ENCODE peak calls at places on chromosomes 3 and 15, in nine cellular contexts. F, H, G, K, V, W, E, D and B are unnamed samples.

GRCh38 chr3:150589759-150590158 is 13.4 kb upstream of the SELENOT start:
- DNase-seq in F (no peak), H (no peak), G (no peak), K (no peak), V (no peak), W (peak), E (no peak), D (no peak), B (no peak)

GRCh38 chr3:31086698-31087097 is 192.2 kb upstream of the GADL1 start:
- DNase-seq in F (no peak), H (no peak), G (no peak), K (no peak), V (no peak), W (no peak), E (no peak), D (no peak), B (peak)

GRCh38 chr3:190227064-190227463 is 95.2 kb downstream of the CLDN1 start:
- DNase-seq in F (no peak), H (no peak), G (no peak), K (no peak), V (no peak), W (no peak), E (no peak), D (no peak), B (no peak)

GRCh38 chr15:99450896-99451358 is 114.9 kb upstream of the MEF2A start:
- DNase-seq in F (no peak), H (no peak), G (peak), K (peak), V (peak), W (peak), E (peak), D (peak), B (peak)

GRCh38 chr3:126300761-126301481 is 56.3 kb downstream of the KLF15 start:
- DNase-seq in F (no peak), H (no peak), G (peak), K (no peak), V (peak), W (no peak), E (peak), D (no peak), B (no peak)

GRCh38 chr15:98005659-98006058 is 45.2 kb downstream of the ARRDC4 start:
- DNase-seq in F (no peak), H (no peak), G (no peak), K (no peak), V (no peak), W (no peak), E (no peak), D (no peak), B (no peak)

GRCh38 chr3:130828931-130829574 is 64.8 kb upstream of the ATP2C1 start:
- DNase-seq in F (no peak), H (no peak), G (no peak), K (no peak), V (no peak), W (no peak), E (no peak), D (no peak), B (no peak)

GRCh38 chr15:24901409-24901808 is 53.4 kb upstream of the SNRPN start:
- DNase-seq in F (no peak), H (no peak), G (no peak), K (no peak), V (no peak), W (no peak), E (no peak), D (no peak), B (no peak)

GRCh38 chr3:98806583-98806982 is 43.4 kb downstream of the ST3GAL6 start:
- DNase-seq in F (no peak), H (no peak), G (no peak), K (no peak), V (no peak), W (no peak), E (no peak), D (no peak), B (no peak)

GRCh38 chr3:10419637-10420232 is 85.7 kb downstream of the ATP2B2 start:
- DNase-seq in F (no peak), H (no peak), G (no peak), K (no peak), V (no peak), W (peak), E (no peak), D (no peak), B (no peak)

GRCh38 chr15:60916674-60917468 is 312.2 kb downstream of the RORA start:
- DNase-seq in F (peak), H (peak), G (peak), K (peak), V (peak), W (peak), E (peak), D (peak), B (peak)

GRCh38 chr3:56547486-56547885 is 9.5 kb upstream of the CCDC66 start:
- DNase-seq in F (no peak), H (no peak), G (no peak), K (no peak), V (no peak), W (peak), E (no peak), D (no peak), B (no peak)

GRCh38 chr15:33934896-33935295 is 33.4 kb upstream of the CHRM5 start:
- DNase-seq in F (no peak), H (no peak), G (no peak), K (no peak), V (no peak), W (no peak), E (no peak), D (no peak), B (no peak)

GRCh38 chr15:70559223-70559823 is 204.0 kb downstream of the UACA start:
- DNase-seq in F (no peak), H (peak), G (no peak), K (peak), V (no peak), W (no peak), E (no peak), D (peak), B (peak)

GRCh38 chr15:34490421-34491193 is 53.0 kb upstream of the GOLGA8A start:
- DNase-seq in F (no peak), H (no peak), G (no peak), K (no peak), V (no peak), W (no peak), E (no peak), D (no peak), B (no peak)

GRCh38 chr15:78387678-78388077 is 47.5 kb downstream of the CRABP1 start:
- DNase-seq in F (no peak), H (no peak), G (no peak), K (no peak), V (no peak), W (no peak), E (no peak), D (no peak), B (no peak)

GRCh38 chr3:158491968-158492367 is 79.0 kb upstream of the MLF1 start:
- DNase-seq in F (no peak), H (no peak), G (no peak), K (no peak), V (no peak), W (no peak), E (no peak), D (no peak), B (no peak)

GRCh38 chr3:171770689-171771620 is 39.3 kb downstream of the PLD1 start:
- DNase-seq in F (peak), H (no peak), G (peak), K (peak), V (no peak), W (peak), E (no peak), D (peak), B (peak)

GRCh38 chr3:19573644-19574043 is 360.4 kb downstream of the EFHB start:
- DNase-seq in F (no peak), H (no peak), G (no peak), K (no peak), V (no peak), W (no peak), E (no peak), D (no peak), B (no peak)

GRCh38 chr3:14532691-14533456 is 7.3 kb downstream of the GRIP2 start:
- DNase-seq in F (no peak), H (no peak), G (peak), K (peak), V (no peak), W (peak), E (no peak), D (no peak), B (peak)

GRCh38 chr3:64316971-64317370 is 91.7 kb upstream of the PRICKLE2 start:
- DNase-seq in F (no peak), H (no peak), G (no peak), K (no peak), V (no peak), W (no peak), E (no peak), D (no peak), B (no peak)

GRCh38 chr3:27630892-27631291 is 91.2 kb downstream of the EOMES start:
- DNase-seq in F (no peak), H (no peak), G (no peak), K (no peak), V (no peak), W (no peak), E (no peak), D (no peak), B (no peak)

GRCh38 chr3:146682176-146682575 is 77.0 kb upstream of the PLSCR5 start:
- DNase-seq in F (no peak), H (no peak), G (no peak), K (no peak), V (no peak), W (no peak), E (no peak), D (no peak), B (no peak)

GRCh38 chr15:51780636-51781035 is 29.2 kb downstream of the TMOD2 start:
- DNase-seq in F (no peak), H (no peak), G (no peak), K (no peak), V (no peak), W (no peak), E (no peak), D (no peak), B (no peak)

GRCh38 chr3:181838940-181839914 is 127.5 kb downstream of the SOX2 start:
- DNase-seq in F (no peak), H (no peak), G (no peak), K (no peak), V (no peak), W (no peak), E (no peak), D (no peak), B (no peak)

GRCh38 chr3:145557405-145557804 is 603.6 kb downstream of the PLOD2 start:
- DNase-seq in F (no peak), H (no peak), G (no peak), K (no peak), V (no peak), W (no peak), E (no peak), D (no peak), B (no peak)

GRCh38 chr3:57068437-57069089 is 8.1 kb downstream of the SPATA12 start:
- DNase-seq in F (peak), H (peak), G (peak), K (peak), V (no peak), W (peak), E (peak), D (peak), B (no peak)

GRCh38 chr3:170137971-170138370 is 43.6 kb downstream of the PHC3 start:
- DNase-seq in F (no peak), H (no peak), G (no peak), K (no peak), V (no peak), W (no peak), E (no peak), D (no peak), B (no peak)

DNA sequence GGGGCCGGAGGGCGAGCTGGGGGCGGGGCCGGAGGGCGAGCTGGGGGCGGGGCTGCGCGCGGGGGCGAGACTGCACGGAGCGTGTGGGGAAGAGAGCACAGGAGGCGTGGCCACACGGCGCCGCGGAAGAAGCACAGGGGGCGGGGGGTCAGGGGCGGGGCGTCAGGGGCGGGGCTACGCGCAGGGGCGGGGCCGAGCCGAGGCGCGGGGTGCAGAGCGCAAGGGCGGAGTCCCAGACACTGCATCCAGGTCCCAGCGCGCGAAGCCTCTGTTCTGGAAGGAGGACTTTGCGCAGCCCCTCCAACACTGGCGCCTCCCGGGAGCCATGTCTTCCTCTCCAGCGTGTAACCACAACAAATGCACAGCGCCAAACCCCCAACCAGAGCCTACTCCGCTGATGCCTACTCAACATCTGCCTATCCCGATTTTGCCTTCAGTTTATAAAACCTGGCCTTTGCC is 105.4 kb downstream of the IQSEC1 start:
- DNase-seq in F (no peak), H (peak), G (peak), K (peak), V (peak), W (peak), E (peak), D (peak), B (peak)
- TF ChIP-seq POLR2A in F (no peak), H (no peak), G (no peak), K (no peak), V (no peak), W (peak), E (no peak), D (no peak), B (peak)

GRCh38 chr15:89089316-89090230 is 1.3 kb downstream of the ABHD2 start:
- DNase-seq in F (no peak), H (no peak), G (no peak), K (no peak), V (no peak), W (no peak), E (peak), D (peak), B (no peak)

GRCh38 chr15:89088605-89089315 is 504 bp downstream of the ABHD2 start:
- DNase-seq in F (no peak), H (no peak), G (peak), K (no peak), V (peak), W (peak), E (peak), D (peak), B (no peak)

GRCh38 chr15:89087066-89087829 is 1.0 kb upstream of the ABHD2 start:
- DNase-seq in F (no peak), H (no peak), G (peak), K (no peak), V (no peak), W (no peak), E (peak), D (no peak), B (no peak)

GRCh38 chr15:89085289-89085906 is 2.9 kb upstream of the ABHD2 start:
- DNase-seq in F (no peak), H (no peak), G (no peak), K (no peak), V (no peak), W (no peak), E (peak), D (no peak), B (no peak)

GRCh38 chr15:89087830-89088604 is at the start of gene ABHD2:
- DNase-seq in F (peak), H (peak), G (peak), K (peak), V (peak), W (peak), E (peak), D (peak), B (peak)
- TF ChIP-seq POLR2A in F (peak), H (peak), G (peak), K (no peak), V (peak), W (peak), E (peak), D (peak), B (peak)

GRCh38 chr15:63045438-63046278 is 3.1 kb downstream of the TPM1 start:
- DNase-seq in F (no peak), H (no peak), G (no peak), K (no peak), V (no peak), W (no peak), E (no peak), D (no peak), B (no peak)

GRCh38 chr15:63043391-63044076 is 987 bp downstream of the TPM1 start:
- DNase-seq in F (no peak), H (peak), G (peak), K (no peak), V (peak), W (no peak), E (peak), D (no peak), B (no peak)

GRCh38 chr15:63044077-63044644 is 1.6 kb downstream of the TPM1 start:
- DNase-seq in F (no peak), H (no peak), G (no peak), K (no peak), V (no peak), W (no peak), E (no peak), D (no peak), B (no peak)

GRCh38 chr15:63042879-63043340 is 363 bp downstream of the TPM1 start:
- DNase-seq in F (no peak), H (peak), G (peak), K (no peak), V (no peak), W (no peak), E (no peak), D (no peak), B (no peak)

GRCh38 chr15:63044645-63045437 is 2.3 kb downstream of the TPM1 start:
- DNase-seq in F (no peak), H (no peak), G (peak), K (no peak), V (no peak), W (no peak), E (peak), D (no peak), B (no peak)
- TF ChIP-seq POLR2A in F (no peak), H (no peak), G (peak), K (no peak), V (no peak), W (no peak), E (peak), D (no peak), B (no peak)

GRCh38 chr15:89690276-89691218 is at the start of the genes PEX11A and WDR93:
- DNase-seq in F (peak), H (peak), G (peak), K (peak), V (peak), W (no peak), E (peak), D (peak), B (peak)
- TF ChIP-seq POLR2A in F (no peak), H (no peak), G (peak), K (no peak), V (peak), W (no peak), E (peak), D (peak), B (peak)

GRCh38 chr3:184362668-184363540 is 1.4 kb downstream of the POLR2H start:
- DNase-seq in F (peak), H (peak), G (peak), K (peak), V (peak), W (peak), E (peak), D (peak), B (peak)
- TF ChIP-seq POLR2A in F (peak), H (peak), G (peak), K (no peak), V (peak), W (peak), E (peak), D (peak), B (peak)

DNA sequence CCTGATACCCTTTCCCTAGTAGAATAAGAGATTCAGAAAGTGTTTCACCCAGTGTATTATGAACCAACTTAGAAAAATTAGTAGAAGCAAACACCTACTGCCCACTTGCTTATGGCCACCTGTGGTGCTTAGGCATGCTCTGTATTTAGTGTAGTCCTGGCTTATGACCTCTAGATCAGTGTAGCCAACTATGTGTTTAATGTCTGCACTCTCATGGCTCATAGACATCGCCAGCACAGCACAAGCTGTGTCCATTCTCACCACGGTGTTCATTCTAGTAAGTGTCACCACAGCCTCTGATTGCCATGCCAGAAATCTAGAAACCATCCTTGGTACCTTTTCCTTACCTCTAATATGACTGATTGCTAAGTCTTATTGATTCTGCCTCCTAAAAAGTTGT is 14.3 kb downstream of the ASB7 start:
- DNase-seq in F (no peak), H (no peak), G (no peak), K (no peak), V (no peak), W (no peak), E (no peak), D (no peak), B (no peak)
- TF ChIP-seq POLR2A in F (no peak), H (no peak), G (no peak), K (no peak), V (no peak), W (no peak), E (no peak), D (no peak), B (no peak)

DNA sequence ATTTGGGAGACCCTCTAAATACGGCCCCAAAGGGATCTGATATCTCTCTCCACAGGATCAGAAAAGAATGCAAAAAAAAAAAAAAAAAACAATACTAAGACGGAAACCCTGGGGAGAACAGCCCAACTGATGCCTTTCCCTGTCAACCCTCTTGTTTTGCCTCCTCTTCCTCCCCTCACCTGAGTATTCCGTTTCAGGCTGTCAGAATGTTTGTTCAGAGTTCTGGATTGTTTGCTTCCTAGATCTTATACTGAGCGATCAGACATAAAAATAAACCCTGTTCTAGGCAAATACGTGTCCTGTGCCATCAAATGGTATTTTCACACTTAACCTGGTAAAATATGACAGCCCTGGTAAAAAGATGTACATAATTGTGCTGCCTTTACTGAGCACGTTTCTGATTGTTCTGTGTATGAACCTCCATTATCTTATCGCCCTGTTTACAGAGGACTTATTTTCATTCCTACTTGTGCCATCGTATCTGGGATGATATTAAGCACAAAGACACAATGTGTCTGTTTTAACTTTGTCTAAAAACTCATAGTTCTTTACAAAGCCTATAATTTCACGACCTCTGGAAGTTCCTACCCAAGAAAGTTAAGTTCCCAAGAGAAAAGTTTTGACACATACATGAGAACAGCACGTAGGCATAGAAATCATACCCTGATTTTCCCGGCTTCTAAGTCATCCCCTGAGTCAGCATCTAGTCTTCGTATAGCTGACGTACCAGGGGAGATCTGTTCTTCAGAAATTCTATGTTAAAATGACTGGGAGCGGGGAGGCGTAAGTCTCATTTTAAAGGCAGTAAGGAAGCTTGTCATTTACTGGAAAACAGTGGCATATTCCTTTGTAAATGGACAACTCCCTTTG is 856 bp downstream of the ZBTB38 start:
- DNase-seq in F (no peak), H (no peak), G (no peak), K (no peak), V (no peak), W (peak), E (no peak), D (no peak), B (no peak)
- TF ChIP-seq POLR2A in F (no peak), H (no peak), G (no peak), K (no peak), V (no peak), W (no peak), E (no peak), D (no peak), B (no peak)

GRCh38 chr3:79019137-79019923 is 748.5 kb downstream of the ROBO1 start:
- DNase-seq in F (no peak), H (no peak), G (peak), K (peak), V (peak), W (peak), E (peak), D (peak), B (peak)
- TF ChIP-seq POLR2A in F (peak), H (peak), G (peak), K (no peak), V (peak), W (no peak), E (peak), D (peak), B (peak)